ENCODE peak calls at places on chromosomes 7 and 10, in seven cellular contexts. K, P, H, E, T, S and C are unnamed samples.

GRCh38 chr7:91239171-91239604 is 25.0 kb upstream of the FZD1 start:
- DNase-seq in K (no peak), P (no peak), H (no peak), E (no peak), T (peak), S (no peak), C (peak)

GRCh38 chr10:42962120-42962901 is 114.6 kb upstream of the RET start:
- DNase-seq in K (no peak), P (no peak), H (no peak), E (no peak), T (no peak), S (no peak), C (no peak)

GRCh38 chr10:79407397-79407796 is 38.0 kb downstream of the ZCCHC24 start:
- DNase-seq in K (no peak), P (no peak), H (no peak), E (no peak), T (no peak), S (peak), C (no peak)

GRCh38 chr7:46852795-46853194 is 729.1 kb downstream of the TNS3 start:
- DNase-seq in K (no peak), P (no peak), H (no peak), E (no peak), T (no peak), S (no peak), C (no peak)

GRCh38 chr10:57996536-57996935 is 271.2 kb downstream of the IPMK start:
- DNase-seq in K (no peak), P (no peak), H (no peak), E (no peak), T (no peak), S (no peak), C (no peak)

GRCh38 chr7:93160410-93160809 is 12.2 kb upstream of the SAMD9L start:
- DNase-seq in K (no peak), P (no peak), H (no peak), E (no peak), T (no peak), S (no peak), C (no peak)

GRCh38 chr7:106177295-106177690 is 65.2 kb upstream of the SYPL1 start:
- DNase-seq in K (no peak), P (no peak), H (no peak), E (no peak), T (no peak), S (no peak), C (no peak)

GRCh38 chr7:3440509-3440908 is 139.5 kb downstream of the SDK1 start:
- DNase-seq in K (no peak), P (no peak), H (no peak), E (no peak), T (no peak), S (no peak), C (no peak)